ENCODE peak calls at places on chromosomes 1 and 21, in four cellular contexts. V is HepG2, D is K562, J is HCT116. P is an unnamed sample.

GRCh38 chr1:193183019-193183643 is 3.3 kb downstream of the B3GALT2 start:
- DNase-seq in D (peak), J (peak), V (peak), P (peak)

GRCh38 chr1:50603274-50604271 is 180.3 kb upstream of the DMRTA2 start:
- DNase-seq in V (no peak), D (no peak), J (peak), P (peak)

GRCh38 chr1:19333587-19334354 is 21.6 kb downstream of the SLC66A1 start:
- DNase-seq in D (no peak), J (no peak), V (no peak), P (no peak)

GRCh38 chr1:205068001-205068400 is 16.3 kb downstream of the TMEM81 start:
- DNase-seq in J (no peak), V (no peak), D (no peak), P (no peak)

GRCh38 chr1:155136728-155137127 is 1.1 kb downstream of the SLC50A1 start:
- DNase-seq in V (no peak), D (no peak), J (no peak), P (no peak)

GRCh38 chr1:8902765-8903164 is 24.3 kb upstream of the ENO1 start:
- DNase-seq in V (no peak), J (no peak), D (no peak), P (no peak)

GRCh38 chr1:30315185-30315960 is 408.0 kb downstream of the MATN1 start:
- DNase-seq in J (peak), V (no peak), D (no peak), P (no peak)

GRCh38 chr1:181137217-181137743 is 48.8 kb downstream of the IER5 start:
- DNase-seq in V (no peak), J (no peak), D (no peak), P (no peak)

GRCh38 chr1:220699044-220699443 is 8.9 kb downstream of the C1orf115 start:
- DNase-seq in J (no peak), D (no peak), V (no peak), P (no peak)

GRCh38 chr1:22710688-22711024 is at the start of gene EPHB2:
- DNase-seq in V (no peak), J (no peak), D (peak), P (no peak)

GRCh38 chr1:9877962-9878361 is 32.1 kb downstream of the CTNNBIP1 start:
- DNase-seq in D (no peak), V (no peak), J (peak), P (no peak)

GRCh38 chr1:16147615-16147926 is 8.3 kb downstream of the EPHA2 start:
- DNase-seq in D (no peak), V (no peak), J (no peak), P (no peak)

GRCh38 chr1:95304803-95305202 is 70.8 kb downstream of the RWDD3 start:
- DNase-seq in J (no peak), V (no peak), D (no peak), P (no peak)

GRCh38 chr1:160131803-160132565 is 16.4 kb downstream of the ATP1A2 start:
- DNase-seq in J (no peak), D (no peak), V (peak), P (no peak)

GRCh38 chr1:150008699-150009098 is 1.8 kb downstream of the OTUD7B start:
- DNase-seq in J (no peak), D (no peak), V (peak), P (no peak)

GRCh38 chr1:62285984-62286481 is 33.2 kb downstream of the KANK4 start:
- DNase-seq in J (no peak), D (no peak), V (peak), P (no peak)

GRCh38 chr1:59292557-59292956 is 4.3 kb upstream of the FGGY start:
- DNase-seq in D (no peak), J (no peak), V (peak), P (no peak)

GRCh38 chr1:200890818-200891773 is 3.6 kb upstream of the INAVA start:
- DNase-seq in V (peak), D (no peak), J (peak), P (peak)

GRCh38 chr1:220123889-220124288 is 30.0 kb downstream of the IARS2 start:
- DNase-seq in D (peak), V (peak), J (peak), P (no peak)

GRCh38 chr1:155729031-155729898 is 40.4 kb downstream of the DAP3 start:
- DNase-seq in V (peak), D (peak), J (peak), P (no peak)

GRCh38 chr1:25080294-25081209 is 150.5 kb upstream of the RUNX3 start:
- DNase-seq in V (no peak), D (peak), J (peak), P (no peak)

GRCh38 chr1:51518033-51518729 is 885 bp downstream of the EPS15 start:
- DNase-seq in D (peak), V (peak), J (no peak), P (no peak)

GRCh38 chr1:18109058-18109755 is 1.6 kb downstream of the IGSF21 start:
- DNase-seq in D (no peak), V (no peak), J (no peak), P (no peak)

GRCh38 chr21:34073749-34074282 is 438 bp downstream of the MRPS6 start:
- DNase-seq in V (no peak), D (peak), J (no peak), P (no peak)

GRCh38 chr1:91884459-91885290 is 1.3 kb downstream of the TGFBR3 start:
- DNase-seq in V (peak), D (peak), J (no peak), P (no peak)

GRCh38 chr1:245822997-245823396 is 668.2 kb downstream of the KIF26B start:
- DNase-seq in D (no peak), J (no peak), V (peak), P (peak)

GRCh38 chr1:35563166-35563565 is 5.6 kb downstream of the NCDN start:
- DNase-seq in V (no peak), D (no peak), J (no peak), P (no peak)

GRCh38 chr21:36079010-36079649 is 9.3 kb downstream of the CBR1 start:
- DNase-seq in V (no peak), J (no peak), D (peak), P (no peak)

GRCh38 chr1:212482352-212483153 is 49.8 kb downstream of the NENF start:
- DNase-seq in J (no peak), D (no peak), V (no peak), P (no peak)

GRCh38 chr21:31873696-31874599 is 1.1 kb downstream of the HUNK start:
- DNase-seq in J (no peak), D (peak), V (no peak), P (no peak)

GRCh38 chr1:232974971-232975370 is 24.6 kb downstream of the NTPCR start:
- DNase-seq in V (no peak), D (no peak), J (no peak), P (no peak)

GRCh38 chr1:214316597-214316996 is 35.6 kb downstream of the SMYD2 start:
- DNase-seq in D (no peak), J (no peak), V (peak), P (no peak)

GRCh38 chr1:214318956-214319355 is 38.0 kb downstream of the SMYD2 start:
- DNase-seq in D (no peak), J (no peak), V (peak), P (no peak)

GRCh38 chr1:214317734-214318133 is 36.8 kb downstream of the SMYD2 start:
- DNase-seq in D (no peak), J (no peak), V (no peak), P (no peak)

GRCh38 chr1:214318356-214318755 is 37.4 kb downstream of the SMYD2 start:
- DNase-seq in D (no peak), V (no peak), J (no peak), P (no peak)

DNA sequence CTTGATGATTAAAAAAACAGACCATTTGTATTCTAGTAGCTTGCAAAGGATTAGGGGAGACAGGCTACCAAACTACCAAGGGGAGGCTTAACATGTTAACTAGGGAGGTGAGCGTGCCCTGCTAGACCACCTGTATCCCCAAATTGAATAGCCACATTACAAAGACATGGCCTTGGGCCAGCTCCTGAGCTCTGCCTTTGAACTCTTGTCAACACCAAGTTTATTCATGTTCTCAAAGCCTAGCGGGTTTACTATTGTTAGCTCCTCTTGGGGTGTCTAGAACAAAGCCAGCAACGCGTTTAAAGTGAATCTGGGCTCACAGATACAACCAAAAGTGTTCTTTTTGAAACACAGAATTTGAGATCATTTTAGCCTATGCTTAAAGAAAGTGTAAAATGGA is 36.3 kb downstream of the SMYD2 start:
- DNase-seq in D (no peak), V (peak), J (no peak), P (no peak)
- H3K4me3 ChIP-seq in D (no peak), V (no peak), J (no peak), P (no peak)

GRCh38 chr1:47938556-47938955 is 58.6 kb downstream of the TRABD2B start:
- DNase-seq in D (no peak), V (no peak), J (no peak), P (no peak)

GRCh38 chr1:47942238-47942629 is 55.0 kb downstream of the TRABD2B start:
- DNase-seq in V (no peak), J (no peak), D (no peak), P (no peak)

GRCh38 chr1:47940321-47940720 is 56.9 kb downstream of the TRABD2B start:
- DNase-seq in V (no peak), J (no peak), D (no peak), P (no peak)

GRCh38 chr1:47941609-47942237 is 55.5 kb downstream of the TRABD2B start:
- DNase-seq in D (no peak), V (peak), J (no peak), P (no peak)

DNA sequence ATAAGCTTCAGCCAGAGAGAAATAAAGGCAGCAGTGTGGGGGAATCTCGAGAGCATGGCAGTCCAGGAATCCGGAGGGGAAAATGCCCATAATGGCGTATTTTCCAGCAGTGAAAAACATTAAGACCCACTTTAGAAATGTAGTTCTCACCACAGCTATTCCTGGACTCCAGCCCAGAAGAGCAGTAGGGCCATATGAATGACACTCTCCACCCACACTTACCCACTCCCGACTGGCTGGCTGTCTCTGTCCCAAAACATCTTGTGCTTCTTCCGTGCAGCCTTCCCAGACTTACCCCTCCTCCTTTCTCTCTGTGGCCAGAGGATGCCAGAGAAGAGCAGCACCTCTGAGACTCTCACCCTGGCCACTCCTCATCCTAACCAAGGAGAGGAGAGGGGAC is 56.4 kb downstream of the TRABD2B start:
- DNase-seq in D (no peak), J (no peak), V (no peak), P (no peak)
- TF ChIP-seq TCF7L2 in D (no peak), J (no peak), V (no peak), P (no peak)

GRCh38 chr1:169426174-169426716 is 1.0 kb downstream of the CCDC181 start:
- DNase-seq in J (no peak), D (no peak), V (no peak), P (no peak)
- H3K4me3 ChIP-seq in J (no peak), D (no peak), V (no peak), P (peak)

GRCh38 chr1:179295356-179295755 is 1.8 kb downstream of the SOAT1 start:
- DNase-seq in V (peak), J (no peak), D (no peak), P (no peak)
- TF ChIP-seq TCF7L2 in V (no peak), J (no peak), D (no peak), P (no peak)

GRCh38 chr1:68173283-68174172 is 58.8 kb downstream of the WLS start:
- DNase-seq in J (no peak), D (no peak), V (no peak), P (peak)

GRCh38 chr1:68175621-68176398 is 56.5 kb downstream of the WLS start:
- DNase-seq in D (no peak), J (no peak), V (no peak), P (no peak)

GRCh38 chr1:68168545-68169065 is 63.7 kb downstream of the WLS start:
- DNase-seq in J (no peak), V (no peak), D (no peak), P (no peak)

GRCh38 chr1:68178821-68179490 is 53.4 kb downstream of the WLS start:
- DNase-seq in V (no peak), D (no peak), J (no peak), P (peak)

GRCh38 chr1:68174173-68175113 is 57.9 kb downstream of the WLS start:
- DNase-seq in J (peak), D (no peak), V (no peak), P (peak)
- H3K4me3 ChIP-seq in J (no peak), D (no peak), V (no peak), P (no peak)

DNA sequence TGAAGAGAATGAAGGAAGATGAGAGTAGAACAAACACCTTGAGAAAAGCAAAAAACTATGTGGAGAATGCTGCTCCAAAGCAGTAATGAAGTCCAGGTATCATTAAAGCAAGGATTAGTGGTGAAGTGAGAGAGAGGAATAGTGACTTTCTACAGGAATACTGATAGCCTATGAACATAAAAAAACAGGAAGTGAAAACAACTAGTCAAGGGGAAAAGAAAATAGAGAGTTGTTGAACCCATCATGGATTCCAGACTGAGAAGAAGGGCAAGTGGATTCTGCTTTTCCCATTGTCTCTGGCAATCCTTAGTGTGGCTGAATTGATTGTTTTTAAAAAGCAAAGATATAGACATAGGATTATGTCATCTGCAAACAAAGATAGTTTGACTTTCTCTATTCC is 119.9 kb upstream of the LHX8 start:
- DNase-seq in J (no peak), D (no peak), V (no peak), P (no peak)
- TF ChIP-seq TCF7L2 in J (no peak), D (no peak), V (no peak), P (no peak)

GRCh38 chr1:153533689-153534201 is 2.0 kb downstream of the S100A6 start:
- DNase-seq in V (peak), J (peak), D (peak), P (peak)

GRCh38 chr1:153531638-153532037 is 4.2 kb downstream of the S100A6 start:
- DNase-seq in V (no peak), D (no peak), J (no peak), P (no peak)

GRCh38 chr1:153534226-153534932 is 1.4 kb downstream of the S100A6 start:
- DNase-seq in J (no peak), D (peak), V (no peak), P (no peak)

GRCh38 chr1:153532161-153532560 is 3.6 kb downstream of the S100A6 start:
- DNase-seq in J (no peak), D (no peak), V (no peak), P (no peak)

GRCh38 chr1:153532769-153533599 is 2.8 kb downstream of the S100A6 start:
- DNase-seq in D (peak), J (peak), V (peak), P (no peak)
- H3K4me3 ChIP-seq in D (no peak), J (peak), V (peak), P (peak)

DNA sequence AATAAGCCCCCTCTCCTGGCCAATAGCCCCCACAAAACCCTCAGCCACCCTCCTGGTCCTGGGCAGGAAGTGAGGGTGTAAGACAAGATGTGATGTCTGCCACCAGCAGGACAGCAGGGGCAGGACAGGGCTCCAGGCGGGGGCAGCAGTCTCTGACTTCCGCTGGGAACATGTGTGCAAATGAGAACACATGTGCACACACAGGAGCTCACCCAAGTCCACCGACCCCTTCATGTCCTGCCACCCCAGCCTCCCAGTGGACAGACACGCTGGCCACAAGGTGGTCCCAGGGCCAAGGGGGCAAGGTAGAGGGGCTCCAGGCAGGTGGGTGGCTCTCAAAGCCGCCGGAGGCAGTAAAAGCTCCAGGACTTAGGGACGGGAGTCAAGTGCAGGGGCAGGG is 60.1 kb downstream of the KCNAB2 start:
- DNase-seq in V (peak), D (peak), J (no peak), P (no peak)
- TF ChIP-seq TCF7L2 in V (no peak), D (no peak), J (no peak), P (no peak)